ENCODE peak calls at places on chromosomes 13 and 19, in four cellular contexts. One of them, this sample, is unnamed.
A peak's percentile ranks its signal among the peaks of the same experiment; 100 is the strongest.

GRCh38 chr13:95494082-95494681 is 58.3 kb upstream of the CLDN10 start:
- DNase-seq in HL-60: no peak
- DNase-seq in adrenal gland: no peak
- DNase-seq in IMR-90: peak; percentile 62
- DNase-seq in this sample: peak; percentile 16

GRCh38 chr19:378706-379105 is 30.2 kb downstream of the C2CD4C start:
- DNase-seq in adrenal gland: no peak
- DNase-seq in HL-60: no peak
- DNase-seq in IMR-90: no peak
- DNase-seq in this sample: no peak

GRCh38 chr19:7417671-7418324 is 69.1 kb downstream of the ARHGEF18 start:
- DNase-seq in adrenal gland: no peak
- DNase-seq in IMR-90: peak; percentile 30
- DNase-seq in HL-60: no peak
- DNase-seq in this sample: no peak

GRCh38 chr19:53102701-53103140 is 501 bp downstream of the ZNF160 start:
- DNase-seq in adrenal gland: peak; percentile 70
- DNase-seq in HL-60: peak; percentile 30
- DNase-seq in IMR-90: peak; percentile 31
- DNase-seq in this sample: peak; percentile 36

GRCh38 chr19:56270676-56271075 is 1.9 kb upstream of the EDDM13 start:
- DNase-seq in adrenal gland: peak; percentile 45
- DNase-seq in HL-60: peak; percentile 99
- DNase-seq in IMR-90: peak; percentile 14
- DNase-seq in this sample: no peak

GRCh38 chr13:41229356-41229755 is 34.0 kb downstream of the MTRF1 start:
- DNase-seq in IMR-90: no peak
- DNase-seq in adrenal gland: no peak
- DNase-seq in HL-60: no peak
- DNase-seq in this sample: no peak

GRCh38 chr19:52248256-52248655 is 21.1 kb upstream of the ZNF766 start:
- DNase-seq in adrenal gland: peak; percentile 76
- DNase-seq in IMR-90: peak; percentile 33
- DNase-seq in HL-60: no peak
- DNase-seq in this sample: peak; percentile 38

GRCh38 chr13:90594694-90595093 is 752.8 kb upstream of the MIR17HG start:
- DNase-seq in HL-60: no peak
- DNase-seq in adrenal gland: no peak
- DNase-seq in IMR-90: peak; percentile 23
- DNase-seq in this sample: no peak

GRCh38 chr13:100828226-100828625 is 153.6 kb upstream of the TMTC4 start:
- DNase-seq in IMR-90: no peak
- DNase-seq in HL-60: no peak
- DNase-seq in adrenal gland: no peak
- DNase-seq in this sample: no peak

GRCh38 chr13:42728507-42729180 is 52.7 kb upstream of the FAM216B start:
- DNase-seq in adrenal gland: no peak
- DNase-seq in IMR-90: no peak
- DNase-seq in HL-60: no peak
- DNase-seq in this sample: no peak

DNA sequence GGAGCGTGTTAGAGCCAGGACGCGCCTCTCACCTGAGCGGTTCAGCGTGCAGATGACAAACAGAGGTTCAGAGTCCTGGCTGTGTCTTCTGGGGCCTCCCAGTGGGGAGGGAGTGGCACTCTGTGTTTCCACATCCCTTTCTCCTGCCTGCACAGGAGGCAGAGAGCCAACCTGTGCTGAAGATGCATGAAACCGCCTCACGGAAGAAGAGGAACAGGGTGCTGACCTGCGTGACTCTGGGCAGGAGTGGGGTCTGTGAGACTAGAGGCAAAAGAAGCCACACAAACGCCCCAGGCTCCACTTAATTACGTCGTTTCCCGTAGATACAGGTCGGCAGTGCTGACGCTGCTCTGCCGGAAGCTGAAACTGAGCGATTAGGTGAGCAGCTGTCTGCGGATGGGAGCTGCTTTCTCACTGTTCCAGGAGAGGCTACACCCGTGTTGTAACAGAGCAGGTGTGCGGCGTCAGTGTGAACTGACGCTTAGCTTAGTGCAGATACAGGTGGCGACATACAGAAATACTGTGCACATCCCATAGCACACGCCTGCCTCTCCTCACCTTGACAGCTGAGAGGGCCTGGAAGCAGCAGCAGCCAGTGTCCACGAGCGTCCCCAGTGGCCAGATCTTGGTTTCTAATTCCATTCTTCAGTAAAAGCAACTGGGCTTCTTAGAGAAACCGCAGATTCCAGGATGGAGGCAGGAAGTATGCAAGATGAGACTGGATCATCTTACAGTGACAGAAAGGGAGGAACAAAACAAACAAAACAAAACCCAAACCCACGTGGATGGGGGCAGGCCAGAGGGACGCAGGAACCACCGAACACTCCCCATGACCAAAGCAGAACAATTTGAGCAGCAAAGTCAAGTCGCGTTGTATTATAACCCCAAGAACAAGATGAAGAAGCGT is 37.7 kb upstream of the MCF2L start:
- DNase-seq in HL-60: no peak
- DNase-seq in IMR-90: peak; percentile 76
- DNase-seq in adrenal gland: peak; percentile 42
- DNase-seq in this sample: no peak
- TF ChIP-seq CTCF in HL-60: no peak
- TF ChIP-seq CTCF in IMR-90: peak; percentile 67
- TF ChIP-seq CTCF in adrenal gland: peak; percentile 27
- TF ChIP-seq CTCF in this sample: peak; percentile 61

DNA sequence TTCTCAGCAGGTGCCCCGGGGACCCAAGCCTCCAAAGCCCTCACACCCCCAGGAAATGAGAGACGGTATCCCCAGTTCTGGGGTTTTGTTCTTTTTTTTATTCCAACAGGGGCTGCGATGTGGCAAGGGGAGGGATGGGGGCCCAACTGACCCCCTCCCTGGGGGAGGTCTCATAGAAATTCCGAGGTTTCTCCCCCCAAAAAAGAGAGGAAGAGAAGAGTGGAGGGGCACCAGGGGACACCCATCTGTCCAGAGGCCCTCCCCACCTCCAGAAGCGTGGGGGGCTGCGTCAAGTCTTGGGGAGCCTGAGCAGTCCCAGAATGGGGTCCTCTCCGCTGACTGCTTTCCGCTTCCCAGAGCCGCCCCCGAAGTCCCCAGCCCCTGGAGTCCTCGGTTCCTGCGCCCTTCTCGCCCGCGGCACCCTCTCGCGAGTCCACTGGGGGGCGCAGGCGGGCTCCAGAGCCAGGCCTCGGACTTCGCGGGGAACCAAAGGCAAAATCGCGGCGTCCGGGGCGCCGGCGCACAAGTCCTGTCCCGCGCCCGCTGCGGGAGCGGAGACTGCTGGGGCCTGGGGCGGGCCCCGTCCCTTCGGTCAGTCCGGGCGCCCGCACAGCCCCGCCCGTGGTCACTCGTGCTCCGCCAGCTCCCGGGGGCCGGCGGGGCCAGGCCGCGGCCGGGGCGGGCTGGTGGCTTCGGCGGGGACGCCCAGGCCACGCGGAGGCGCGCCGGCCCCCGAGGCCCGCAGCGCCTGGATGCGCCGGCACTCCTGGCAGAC is 4.4 kb upstream of the ATP1A3 start:
- DNase-seq in IMR-90: peak; percentile 39
- DNase-seq in HL-60: no peak
- DNase-seq in adrenal gland: peak; percentile 31
- DNase-seq in this sample: peak; percentile 48
- H3K27me3 ChIP-seq in IMR-90: peaks cover 75% of the 10 kb centered on the region
- H3K27me3 ChIP-seq in HL-60: peaks cover 41% of the 10 kb centered on the region
- H3K27me3 ChIP-seq in adrenal gland: peaks cover 63% of the 10 kb centered on the region
- H3K27me3 ChIP-seq in this sample: peaks cover 82% of the 10 kb centered on the region

GRCh38 chr13:51895906-51896888 is 34.4 kb downstream of the CCDC70 start:
- DNase-seq in HL-60: peak; percentile 10
- DNase-seq in adrenal gland: peak; percentile 65
- DNase-seq in IMR-90: peak; percentile 61
- DNase-seq in this sample: peak; percentile 36
- TF ChIP-seq CTCF in HL-60: peak; percentile 74
- TF ChIP-seq CTCF in adrenal gland: peak; percentile 73
- TF ChIP-seq CTCF in IMR-90: peak; percentile 81
- TF ChIP-seq CTCF in this sample: peak; percentile 50

GRCh38 chr13:112117258-112117954 is 50.5 kb downstream of the SOX1 start:
- DNase-seq in HL-60: no peak
- DNase-seq in adrenal gland: no peak
- DNase-seq in IMR-90: no peak
- DNase-seq in this sample: no peak

GRCh38 chr13:112114391-112114790 is 47.4 kb downstream of the SOX1 start:
- DNase-seq in HL-60: no peak
- DNase-seq in IMR-90: no peak
- DNase-seq in adrenal gland: no peak
- DNase-seq in this sample: no peak

GRCh38 chr13:112116187-112116950 is 49.4 kb downstream of the SOX1 start:
- DNase-seq in IMR-90: no peak
- DNase-seq in adrenal gland: no peak
- DNase-seq in HL-60: no peak
- DNase-seq in this sample: no peak

GRCh38 chr13:112113851-112114250 is 46.9 kb downstream of the SOX1 start:
- DNase-seq in HL-60: no peak
- DNase-seq in IMR-90: no peak
- DNase-seq in adrenal gland: no peak
- DNase-seq in this sample: no peak

DNA sequence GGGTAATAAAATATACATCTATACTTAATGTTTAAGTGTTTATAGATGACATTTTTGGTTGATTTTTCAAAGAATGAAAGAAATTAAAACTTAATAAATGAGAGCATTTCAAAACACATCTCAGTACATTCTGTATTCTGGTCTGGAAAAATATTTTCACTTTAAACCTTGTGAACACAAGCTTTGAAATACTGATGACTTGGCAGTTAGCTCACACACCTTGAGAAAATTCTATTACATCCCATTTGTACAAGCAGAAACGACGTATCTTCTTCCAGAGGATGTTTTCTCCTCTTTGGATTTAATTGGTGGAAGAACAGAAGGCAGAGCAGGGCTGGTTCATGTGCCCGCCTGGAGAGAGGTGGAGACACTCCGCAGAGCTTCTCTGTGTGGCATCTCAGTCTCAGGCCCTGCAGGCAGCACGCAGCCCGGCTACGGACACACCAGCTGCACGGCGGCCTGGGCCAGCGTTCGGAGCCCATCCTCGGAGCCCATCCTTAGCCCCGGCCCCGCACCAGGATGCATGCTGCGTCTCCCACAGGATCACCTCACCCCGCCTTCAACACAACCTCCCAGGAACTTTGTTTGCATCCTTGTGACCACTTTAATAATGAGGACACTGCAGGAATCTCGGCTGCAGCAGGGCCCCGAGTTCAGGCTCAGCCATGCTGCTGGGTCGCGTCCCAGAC is 48.6 kb downstream of the SOX1 start:
- DNase-seq in adrenal gland: no peak
- DNase-seq in IMR-90: no peak
- DNase-seq in HL-60: no peak
- DNase-seq in this sample: no peak
- H3K27me3 ChIP-seq in adrenal gland: peaks cover 12% of the 10 kb centered on the region
- H3K27me3 ChIP-seq in IMR-90: no peaks in the 10 kb centered on the region
- H3K27me3 ChIP-seq in HL-60: peaks cover 7% of the 10 kb centered on the region
- H3K27me3 ChIP-seq in this sample: peaks cover 89% of the 10 kb centered on the region

GRCh38 chr19:2330632-2331284 is 2.3 kb downstream of the SPPL2B start:
- DNase-seq in adrenal gland: no peak
- DNase-seq in IMR-90: no peak
- DNase-seq in HL-60: no peak
- DNase-seq in this sample: no peak
- TF ChIP-seq CTCF in adrenal gland: no peak
- TF ChIP-seq CTCF in IMR-90: no peak
- TF ChIP-seq CTCF in HL-60: no peak
- TF ChIP-seq CTCF in this sample: no peak